ENCODE peak calls at places on chromosomes 1 and 21, in seven cellular contexts. One of them, this sample, is unnamed.
A peak's percentile ranks its signal among the peaks of the same experiment; 100 is the strongest.

GRCh38 chr1:23558872-23559135 is 497 bp downstream of the ID3 start:
- DNase-seq in H1: no peak
- DNase-seq in K562: no peak
- DNase-seq in HCT116: no peak
- DNase-seq in GM12878: no peak
- DNase-seq in A549: peak; percentile 40
- DNase-seq in HepG2: no peak
- DNase-seq in this sample: no peak

GRCh38 chr1:73770109-73770905 is 427.7 kb downstream of the LRRIQ3 start:
- DNase-seq in GM12878: no peak
- DNase-seq in K562: no peak
- DNase-seq in A549: no peak
- DNase-seq in HepG2: no peak
- DNase-seq in HCT116: no peak
- DNase-seq in H1: no peak
- DNase-seq in this sample: no peak

GRCh38 chr1:203271962-203272632 is 33.2 kb upstream of the BTG2 start:
- DNase-seq in H1: no peak
- DNase-seq in GM12878: no peak
- DNase-seq in HepG2: no peak
- DNase-seq in K562: no peak
- DNase-seq in HCT116: no peak
- DNase-seq in A549: no peak
- DNase-seq in this sample: no peak

GRCh38 chr1:180577361-180577760 is 18.6 kb downstream of the OVAAL start:
- DNase-seq in GM12878: no peak
- DNase-seq in HepG2: no peak
- DNase-seq in H1: no peak
- DNase-seq in HCT116: no peak
- DNase-seq in K562: no peak
- DNase-seq in A549: no peak
- DNase-seq in this sample: no peak

GRCh38 chr1:223211323-223211985 is 68.4 kb upstream of the TLR5 start:
- DNase-seq in HepG2: no peak
- DNase-seq in HCT116: no peak
- DNase-seq in A549: no peak
- DNase-seq in H1: no peak
- DNase-seq in K562: no peak
- DNase-seq in GM12878: no peak
- DNase-seq in this sample: no peak

GRCh38 chr1:18989956-18990355 is 33.5 kb upstream of the IFFO2 start:
- DNase-seq in HCT116: no peak
- DNase-seq in K562: no peak
- DNase-seq in HepG2: no peak
- DNase-seq in GM12878: no peak
- DNase-seq in A549: no peak
- DNase-seq in H1: no peak
- DNase-seq in this sample: no peak

GRCh38 chr1:185595835-185596667 is 138.1 kb upstream of the HMCN1 start:
- DNase-seq in HCT116: peak; percentile 51
- DNase-seq in A549: peak; percentile 67
- DNase-seq in H1: peak; percentile 23
- DNase-seq in GM12878: peak; percentile 13
- DNase-seq in K562: peak; percentile 67
- DNase-seq in HepG2: peak; percentile 46
- DNase-seq in this sample: peak; percentile 55

GRCh38 chr1:6603851-6604558 is 1.3 kb upstream of the KLHL21 start:
- DNase-seq in HCT116: no peak
- DNase-seq in GM12878: no peak
- DNase-seq in A549: no peak
- DNase-seq in K562: peak; percentile 72
- DNase-seq in H1: peak; percentile 78
- DNase-seq in HepG2: peak; percentile 97
- DNase-seq in this sample: no peak

GRCh38 chr1:222420621-222421020 is 127.3 kb downstream of the HHIPL2 start:
- DNase-seq in HCT116: no peak
- DNase-seq in K562: no peak
- DNase-seq in A549: no peak
- DNase-seq in HepG2: no peak
- DNase-seq in GM12878: no peak
- DNase-seq in H1: no peak
- DNase-seq in this sample: no peak

GRCh38 chr21:33362044-33362555 is 37.3 kb downstream of the IFNAR1 start:
- DNase-seq in K562: peak; percentile 22
- DNase-seq in HepG2: no peak
- DNase-seq in HCT116: no peak
- DNase-seq in H1: peak; percentile 56
- DNase-seq in GM12878: no peak
- DNase-seq in A549: no peak
- DNase-seq in this sample: peak; percentile 64

GRCh38 chr21:42561742-42562141 is 48.1 kb downstream of the SLC37A1 start:
- DNase-seq in A549: no peak
- DNase-seq in K562: peak; percentile 58
- DNase-seq in GM12878: peak; percentile 62
- DNase-seq in H1: no peak
- DNase-seq in HCT116: no peak
- DNase-seq in HepG2: peak; percentile 13
- DNase-seq in this sample: no peak

GRCh38 chr1:208043690-208044089 is 132.8 kb upstream of the CD34 start:
- DNase-seq in H1: no peak
- DNase-seq in K562: no peak
- DNase-seq in HCT116: no peak
- DNase-seq in GM12878: no peak
- DNase-seq in A549: no peak
- DNase-seq in HepG2: no peak
- DNase-seq in this sample: no peak

GRCh38 chr1:214003233-214003632 is 15.5 kb downstream of the PROX1 start:
- DNase-seq in HepG2: no peak
- DNase-seq in HCT116: no peak
- DNase-seq in K562: peak; percentile 63
- DNase-seq in H1: no peak
- DNase-seq in A549: no peak
- DNase-seq in GM12878: no peak
- DNase-seq in this sample: no peak

GRCh38 chr21:33945652-33946270 is 30.2 kb upstream of the ATP5PO start:
- DNase-seq in K562: peak; percentile 60
- DNase-seq in HCT116: no peak
- DNase-seq in H1: no peak
- DNase-seq in A549: no peak
- DNase-seq in HepG2: no peak
- DNase-seq in GM12878: no peak
- DNase-seq in this sample: no peak

GRCh38 chr1:147292635-147293251 is 50.3 kb downstream of the CHD1L start:
- DNase-seq in A549: peak; percentile 9
- DNase-seq in K562: no peak
- DNase-seq in HepG2: no peak
- DNase-seq in GM12878: no peak
- DNase-seq in HCT116: no peak
- DNase-seq in H1: no peak
- DNase-seq in this sample: no peak

GRCh38 chr21:16842716-16843115 is 670.1 kb upstream of the CXADR start:
- DNase-seq in GM12878: no peak
- DNase-seq in HCT116: no peak
- DNase-seq in K562: no peak
- DNase-seq in H1: no peak
- DNase-seq in HepG2: no peak
- DNase-seq in A549: no peak
- DNase-seq in this sample: no peak

GRCh38 chr1:67347688-67348472 is 40.2 kb downstream of the IL12RB2 start:
- DNase-seq in GM12878: no peak
- DNase-seq in HepG2: peak; percentile 24
- DNase-seq in HCT116: peak; percentile 54
- DNase-seq in H1: peak; percentile 13
- DNase-seq in A549: peak; percentile 35
- DNase-seq in K562: peak; percentile 66
- DNase-seq in this sample: peak; percentile 49

GRCh38 chr1:51264470-51264869 is 28.4 kb downstream of the RNF11 start:
- DNase-seq in HCT116: peak; percentile 19
- DNase-seq in HepG2: no peak
- DNase-seq in K562: no peak
- DNase-seq in H1: no peak
- DNase-seq in A549: no peak
- DNase-seq in GM12878: no peak
- DNase-seq in this sample: no peak

GRCh38 chr21:35843911-35844667 is 216.2 kb downstream of the SETD4 start:
- DNase-seq in H1: no peak
- DNase-seq in HepG2: no peak
- DNase-seq in GM12878: no peak
- DNase-seq in A549: no peak
- DNase-seq in HCT116: no peak
- DNase-seq in K562: no peak
- DNase-seq in this sample: no peak

GRCh38 chr1:198966519-198966918 is 327.7 kb downstream of the PTPRC start:
- DNase-seq in HCT116: no peak
- DNase-seq in K562: no peak
- DNase-seq in A549: no peak
- DNase-seq in HepG2: no peak
- DNase-seq in H1: no peak
- DNase-seq in GM12878: no peak
- DNase-seq in this sample: no peak

GRCh38 chr1:72481420-72481819 is 199.1 kb upstream of the NEGR1 start:
- DNase-seq in HCT116: no peak
- DNase-seq in A549: no peak
- DNase-seq in H1: no peak
- DNase-seq in K562: no peak
- DNase-seq in HepG2: no peak
- DNase-seq in GM12878: no peak
- DNase-seq in this sample: no peak

GRCh38 chr1:235984041-235984820 is 80.7 kb downstream of the NID1 start:
- DNase-seq in H1: no peak
- DNase-seq in K562: no peak
- DNase-seq in HepG2: no peak
- DNase-seq in HCT116: no peak
- DNase-seq in GM12878: no peak
- DNase-seq in A549: no peak
- DNase-seq in this sample: no peak

GRCh38 chr1:231420959-231421615 is 1.0 kb downstream of the EGLN1 start:
- DNase-seq in H1: no peak
- DNase-seq in HepG2: no peak
- DNase-seq in HCT116: no peak
- DNase-seq in A549: peak; percentile 52
- DNase-seq in K562: peak; percentile 59
- DNase-seq in GM12878: no peak
- DNase-seq in this sample: peak; percentile 75
- TF ChIP-seq POLR2A in H1: no peak
- TF ChIP-seq POLR2A in HepG2: no peak
- TF ChIP-seq POLR2A in HCT116: no peak
- TF ChIP-seq POLR2A in A549: no peak
- TF ChIP-seq POLR2A in K562: peak; percentile 40
- TF ChIP-seq POLR2A in GM12878: no peak
- TF ChIP-seq POLR2A in this sample: no peak

DNA sequence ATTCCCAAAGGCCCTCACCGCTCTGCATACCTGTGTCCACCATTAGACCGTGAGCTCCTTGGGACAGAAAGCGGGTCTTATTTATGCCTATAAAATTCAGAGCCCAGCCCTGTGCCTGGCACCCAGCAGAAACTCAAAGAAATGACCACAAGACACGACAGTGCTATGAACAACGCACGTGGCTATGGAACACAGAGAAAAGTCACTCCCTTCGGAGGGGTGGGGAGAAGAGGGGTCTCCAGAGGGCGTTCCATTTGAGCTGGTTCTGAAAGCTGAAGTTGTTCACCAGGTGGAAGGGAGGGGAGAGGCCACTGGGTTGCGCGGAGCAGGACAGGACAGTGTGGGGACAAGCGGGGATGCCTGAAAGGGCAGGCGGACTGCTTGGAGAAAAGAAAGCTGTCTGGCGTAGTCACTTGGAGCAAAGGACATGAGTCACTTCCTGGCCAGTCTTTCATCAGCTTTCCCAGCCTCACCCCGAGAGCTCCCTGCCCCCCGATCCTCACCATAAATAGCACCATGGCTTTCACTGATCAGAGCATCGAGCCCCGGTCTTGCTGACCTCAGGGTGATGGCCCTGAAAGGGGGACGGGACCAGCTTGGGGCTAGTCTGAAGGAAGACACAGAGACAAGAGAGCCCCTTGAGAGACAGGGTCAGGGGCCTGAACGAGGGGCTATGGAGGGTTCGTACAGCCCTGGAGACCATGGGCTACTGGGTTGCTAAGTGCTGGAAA is 28.5 kb downstream of the ECE1 start:
- DNase-seq in H1: no peak
- DNase-seq in HCT116: peak; percentile 64
- DNase-seq in K562: peak; percentile 82
- DNase-seq in GM12878: no peak
- DNase-seq in A549: peak; percentile 94
- DNase-seq in HepG2: no peak
- DNase-seq in this sample: peak; percentile 90
- H3K4me3 ChIP-seq in H1: no peak overlapping the region
- H3K4me3 ChIP-seq in HCT116: peak overlapping the region; percentile 14
- H3K4me3 ChIP-seq in K562: peak overlapping the region; percentile 29
- H3K4me3 ChIP-seq in GM12878: no peak overlapping the region
- H3K4me3 ChIP-seq in A549: no peak overlapping the region
- H3K4me3 ChIP-seq in HepG2: no peak overlapping the region
- H3K4me3 ChIP-seq in this sample: peak overlapping the region; percentile 16

DNA sequence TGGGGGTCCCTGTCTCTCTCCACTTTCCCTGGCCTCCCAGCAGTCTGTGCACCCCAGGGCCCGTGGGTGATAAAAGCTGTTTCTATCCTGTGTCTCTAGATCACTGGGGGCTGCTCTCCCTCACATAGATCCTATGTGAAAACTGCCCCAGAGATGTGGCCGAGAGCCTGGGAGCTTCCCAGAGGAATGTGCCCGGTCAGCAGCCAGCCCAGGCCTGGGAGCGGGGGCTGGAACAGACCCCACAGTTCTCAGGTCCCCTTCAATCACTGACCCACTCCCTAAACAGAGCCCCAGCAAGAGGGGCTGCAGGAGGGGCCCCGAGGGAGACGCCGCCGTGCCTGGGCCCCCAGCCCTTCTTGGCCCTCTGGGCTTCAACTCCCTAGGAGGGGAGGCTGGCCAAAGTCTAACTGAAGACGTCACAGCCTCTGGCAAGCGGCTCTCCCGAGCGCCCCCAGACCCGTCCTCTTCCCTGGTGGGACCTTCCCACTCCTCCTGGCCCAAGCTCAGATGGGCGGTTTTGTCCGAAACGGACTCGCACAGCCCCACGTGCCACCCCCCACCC is 403 bp downstream of the MXRA8 start:
- DNase-seq in A549: no peak
- DNase-seq in HepG2: no peak
- DNase-seq in H1: no peak
- DNase-seq in GM12878: no peak
- DNase-seq in K562: no peak
- DNase-seq in HCT116: no peak
- DNase-seq in this sample: no peak
- TF ChIP-seq MAX in A549: no peak
- TF ChIP-seq MAX in HepG2: no peak
- TF ChIP-seq MAX in H1: no peak
- TF ChIP-seq MAX in GM12878: no peak
- TF ChIP-seq MAX in K562: no peak
- TF ChIP-seq MAX in HCT116: no peak
- TF ChIP-seq MAX in this sample: no peak

DNA sequence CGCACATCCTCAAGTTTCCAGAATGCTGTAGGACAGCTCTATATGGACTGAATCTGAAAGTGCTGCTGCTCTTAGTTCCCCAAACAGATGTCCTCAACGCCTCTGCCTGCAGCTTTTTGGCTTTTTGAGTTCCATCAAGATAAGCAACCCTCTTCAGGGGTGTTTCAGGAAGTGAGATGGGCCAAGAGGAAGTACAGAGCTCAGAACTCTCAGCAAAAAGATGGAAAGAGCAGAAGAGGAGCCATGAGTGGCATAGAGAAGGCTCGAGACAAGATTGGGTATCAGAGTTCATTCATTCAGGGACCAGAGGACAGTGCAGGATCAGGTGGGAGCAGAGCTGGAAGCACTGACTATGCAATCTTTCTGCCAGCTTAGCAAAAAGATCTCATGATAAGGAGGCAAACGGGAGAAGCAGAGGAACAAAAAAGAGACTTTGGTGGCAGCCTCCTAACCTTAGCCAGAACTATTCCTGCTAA is at the start of the genes ADORA3 and TMIGD3:
- DNase-seq in H1: no peak
- DNase-seq in HepG2: no peak
- DNase-seq in A549: no peak
- DNase-seq in GM12878: no peak
- DNase-seq in HCT116: no peak
- DNase-seq in K562: no peak
- DNase-seq in this sample: peak; percentile 89
- TF ChIP-seq POLR2A in H1: no peak
- TF ChIP-seq POLR2A in HepG2: no peak
- TF ChIP-seq POLR2A in A549: no peak
- TF ChIP-seq POLR2A in GM12878: no peak
- TF ChIP-seq POLR2A in HCT116: no peak
- TF ChIP-seq POLR2A in K562: no peak
- TF ChIP-seq POLR2A in this sample: no peak